ENCODE peak calls at places on chromosomes 1 and 21, in six cellular contexts. One of them, this sample, is unnamed.
A peak's percentile ranks its signal among the peaks of the same experiment; 100 is the strongest.

GRCh38 chr1:47935856-47936255 is 61.3 kb downstream of the TRABD2B start:
- DNase-seq in HCT116: no peak
- DNase-seq in activated CD4-positive, CD25-positive, alpha-beta regulatory T cell treated with anti-CD3 and anti-CD28 coated beads, Interleukin-2, amount 50 U/mL, for 16 hours: no peak
- DNase-seq in endothelial cell of umbilical vein: no peak
- DNase-seq in ELF-1: no peak
- DNase-seq in cardiac muscle cell: no peak
- DNase-seq in this sample: no peak

GRCh38 chr1:27163093-27163492 is 8.2 kb upstream of the SLC9A1 start:
- DNase-seq in HCT116: no peak
- DNase-seq in activated CD4-positive, CD25-positive, alpha-beta regulatory T cell treated with anti-CD3 and anti-CD28 coated beads, Interleukin-2, amount 50 U/mL, for 16 hours: no peak
- DNase-seq in endothelial cell of umbilical vein: no peak
- DNase-seq in ELF-1: no peak
- DNase-seq in cardiac muscle cell: no peak
- DNase-seq in this sample: no peak

GRCh38 chr21:44094832-44095231 is 12.4 kb upstream of the PWP2 start:
- DNase-seq in HCT116: no peak
- DNase-seq in activated CD4-positive, CD25-positive, alpha-beta regulatory T cell treated with anti-CD3 and anti-CD28 coated beads, Interleukin-2, amount 50 U/mL, for 16 hours: no peak
- DNase-seq in endothelial cell of umbilical vein: no peak
- DNase-seq in ELF-1: no peak
- DNase-seq in cardiac muscle cell: no peak
- DNase-seq in this sample: no peak

GRCh38 chr1:180262628-180263488 is 32.8 kb downstream of the LHX4 start:
- DNase-seq in HCT116: no peak
- DNase-seq in activated CD4-positive, CD25-positive, alpha-beta regulatory T cell treated with anti-CD3 and anti-CD28 coated beads, Interleukin-2, amount 50 U/mL, for 16 hours: no peak
- DNase-seq in endothelial cell of umbilical vein: no peak
- DNase-seq in ELF-1: no peak
- DNase-seq in cardiac muscle cell: no peak
- DNase-seq in this sample: no peak

GRCh38 chr1:188857526-188858087 is 1620.1 kb downstream of the BRINP3 start:
- DNase-seq in HCT116: no peak
- DNase-seq in activated CD4-positive, CD25-positive, alpha-beta regulatory T cell treated with anti-CD3 and anti-CD28 coated beads, Interleukin-2, amount 50 U/mL, for 16 hours: no peak
- DNase-seq in endothelial cell of umbilical vein: no peak
- DNase-seq in ELF-1: no peak
- DNase-seq in cardiac muscle cell: no peak
- DNase-seq in this sample: no peak

GRCh38 chr21:15255359-15256157 is 190.8 kb upstream of the NRIP1 start:
- DNase-seq in HCT116: no peak
- DNase-seq in activated CD4-positive, CD25-positive, alpha-beta regulatory T cell treated with anti-CD3 and anti-CD28 coated beads, Interleukin-2, amount 50 U/mL, for 16 hours: no peak
- DNase-seq in endothelial cell of umbilical vein: no peak
- DNase-seq in ELF-1: peak; percentile 20
- DNase-seq in cardiac muscle cell: no peak
- DNase-seq in this sample: no peak

GRCh38 chr1:208329291-208329690 is 85.1 kb upstream of the PLXNA2 start:
- DNase-seq in HCT116: no peak
- DNase-seq in activated CD4-positive, CD25-positive, alpha-beta regulatory T cell treated with anti-CD3 and anti-CD28 coated beads, Interleukin-2, amount 50 U/mL, for 16 hours: no peak
- DNase-seq in endothelial cell of umbilical vein: no peak
- DNase-seq in ELF-1: no peak
- DNase-seq in cardiac muscle cell: no peak
- DNase-seq in this sample: no peak

GRCh38 chr1:151934048-151934493 is 24.8 kb upstream of the THEM4 start:
- DNase-seq in HCT116: no peak
- DNase-seq in activated CD4-positive, CD25-positive, alpha-beta regulatory T cell treated with anti-CD3 and anti-CD28 coated beads, Interleukin-2, amount 50 U/mL, for 16 hours: peak; percentile 31
- DNase-seq in endothelial cell of umbilical vein: peak; percentile 71
- DNase-seq in ELF-1: peak; percentile 67
- DNase-seq in cardiac muscle cell: peak; percentile 65
- DNase-seq in this sample: peak; percentile 72

GRCh38 chr21:38955495-38955894 is 149.8 kb downstream of the ETS2 start:
- DNase-seq in HCT116: no peak
- DNase-seq in activated CD4-positive, CD25-positive, alpha-beta regulatory T cell treated with anti-CD3 and anti-CD28 coated beads, Interleukin-2, amount 50 U/mL, for 16 hours: no peak
- DNase-seq in endothelial cell of umbilical vein: no peak
- DNase-seq in ELF-1: no peak
- DNase-seq in cardiac muscle cell: no peak
- DNase-seq in this sample: no peak

GRCh38 chr1:214028095-214028494 is 40.3 kb downstream of the PROX1 start:
- DNase-seq in HCT116: no peak
- DNase-seq in activated CD4-positive, CD25-positive, alpha-beta regulatory T cell treated with anti-CD3 and anti-CD28 coated beads, Interleukin-2, amount 50 U/mL, for 16 hours: no peak
- DNase-seq in endothelial cell of umbilical vein: no peak
- DNase-seq in ELF-1: no peak
- DNase-seq in cardiac muscle cell: no peak
- DNase-seq in this sample: no peak

GRCh38 chr1:4963251-4963650 is 308.8 kb downstream of the AJAP1 start:
- DNase-seq in HCT116: no peak
- DNase-seq in activated CD4-positive, CD25-positive, alpha-beta regulatory T cell treated with anti-CD3 and anti-CD28 coated beads, Interleukin-2, amount 50 U/mL, for 16 hours: no peak
- DNase-seq in endothelial cell of umbilical vein: no peak
- DNase-seq in ELF-1: no peak
- DNase-seq in cardiac muscle cell: no peak
- DNase-seq in this sample: no peak

GRCh38 chr1:14190508-14190907 is 408.0 kb upstream of the KAZN start:
- DNase-seq in HCT116: no peak
- DNase-seq in activated CD4-positive, CD25-positive, alpha-beta regulatory T cell treated with anti-CD3 and anti-CD28 coated beads, Interleukin-2, amount 50 U/mL, for 16 hours: no peak
- DNase-seq in endothelial cell of umbilical vein: no peak
- DNase-seq in ELF-1: peak; percentile 2
- DNase-seq in cardiac muscle cell: no peak
- DNase-seq in this sample: no peak

GRCh38 chr1:231702321-231702720 is 75.7 kb downstream of the DISC1 start:
- DNase-seq in HCT116: no peak
- DNase-seq in activated CD4-positive, CD25-positive, alpha-beta regulatory T cell treated with anti-CD3 and anti-CD28 coated beads, Interleukin-2, amount 50 U/mL, for 16 hours: no peak
- DNase-seq in endothelial cell of umbilical vein: no peak
- DNase-seq in ELF-1: no peak
- DNase-seq in cardiac muscle cell: no peak
- DNase-seq in this sample: no peak

GRCh38 chr1:15676010-15676409 is 8.1 kb upstream of the PLEKHM2 start:
- DNase-seq in HCT116: no peak
- DNase-seq in activated CD4-positive, CD25-positive, alpha-beta regulatory T cell treated with anti-CD3 and anti-CD28 coated beads, Interleukin-2, amount 50 U/mL, for 16 hours: no peak
- DNase-seq in endothelial cell of umbilical vein: no peak
- DNase-seq in ELF-1: no peak
- DNase-seq in cardiac muscle cell: no peak
- DNase-seq in this sample: no peak

GRCh38 chr1:200753650-200754198 is 15.0 kb downstream of the CAMSAP2 start:
- DNase-seq in HCT116: no peak
- DNase-seq in activated CD4-positive, CD25-positive, alpha-beta regulatory T cell treated with anti-CD3 and anti-CD28 coated beads, Interleukin-2, amount 50 U/mL, for 16 hours: no peak
- DNase-seq in endothelial cell of umbilical vein: no peak
- DNase-seq in ELF-1: no peak
- DNase-seq in cardiac muscle cell: no peak
- DNase-seq in this sample: no peak

GRCh38 chr1:190124068-190124467 is 353.6 kb downstream of the BRINP3 start:
- DNase-seq in HCT116: no peak
- DNase-seq in activated CD4-positive, CD25-positive, alpha-beta regulatory T cell treated with anti-CD3 and anti-CD28 coated beads, Interleukin-2, amount 50 U/mL, for 16 hours: no peak
- DNase-seq in endothelial cell of umbilical vein: no peak
- DNase-seq in ELF-1: no peak
- DNase-seq in cardiac muscle cell: no peak
- DNase-seq in this sample: no peak

GRCh38 chr21:34679056-34679455 is 10.3 kb downstream of the CLIC6 start:
- DNase-seq in HCT116: no peak
- DNase-seq in activated CD4-positive, CD25-positive, alpha-beta regulatory T cell treated with anti-CD3 and anti-CD28 coated beads, Interleukin-2, amount 50 U/mL, for 16 hours: no peak
- DNase-seq in endothelial cell of umbilical vein: no peak
- DNase-seq in ELF-1: no peak
- DNase-seq in cardiac muscle cell: no peak
- DNase-seq in this sample: no peak

GRCh38 chr1:38584408-38585037 is 275.0 kb downstream of the RRAGC start:
- DNase-seq in HCT116: no peak
- DNase-seq in activated CD4-positive, CD25-positive, alpha-beta regulatory T cell treated with anti-CD3 and anti-CD28 coated beads, Interleukin-2, amount 50 U/mL, for 16 hours: no peak
- DNase-seq in endothelial cell of umbilical vein: no peak
- DNase-seq in ELF-1: no peak
- DNase-seq in cardiac muscle cell: no peak
- DNase-seq in this sample: no peak

This sample was measured in neural progenitor cell.